ENCODE peak calls at places on chromosomes 1 and 21, in five cellular contexts. F is CD4-positive, CD25-positive, alpha-beta regulatory T cell; I is endothelial cell of umbilical vein; B is breast epithelium; L is Peyer's patch. R is an unnamed sample.

GRCh38 chr1:159922499-159923202 is 2.7 kb downstream of the TAGLN2 start:
- DNase-seq in I (no peak), B (no peak), F (no peak), L (peak), R (peak)

GRCh38 chr1:4585705-4586104 is 68.7 kb upstream of the AJAP1 start:
- DNase-seq in B (no peak), F (no peak), I (no peak), L (no peak), R (no peak)

GRCh38 chr1:3871451-3871805 is 14.2 kb downstream of the DFFB start:
- DNase-seq in L (no peak), B (no peak), F (no peak), I (no peak), R (no peak)

GRCh38 chr1:42743302-42744029 is 3.4 kb upstream of the CLDN19 start:
- DNase-seq in B (peak), F (no peak), I (no peak), L (no peak), R (no peak)

GRCh38 chr1:22848374-22848773 is 124.3 kb downstream of the LACTBL1 start:
- DNase-seq in L (no peak), F (no peak), B (no peak), I (no peak), R (no peak)

GRCh38 chr1:205583461-205584130 is 48.2 kb downstream of the ELK4 start:
- DNase-seq in F (no peak), I (no peak), L (no peak), B (no peak), R (no peak)

GRCh38 chr1:233647083-233647482 is 33.2 kb downstream of the KCNK1 start:
- DNase-seq in I (no peak), F (no peak), L (no peak), B (no peak), R (no peak)

GRCh38 chr1:229221106-229222019 is 49.5 kb upstream of the RAB4A start:
- DNase-seq in L (no peak), B (peak), F (no peak), I (no peak), R (peak)

GRCh38 chr1:201769966-201770365 is 59.0 kb upstream of the IPO9 start:
- DNase-seq in B (no peak), F (no peak), I (peak), L (no peak), R (no peak)

GRCh38 chr1:182955596-182956588 is 2.9 kb upstream of the SHCBP1L start:
- DNase-seq in I (no peak), F (no peak), B (no peak), L (no peak), R (no peak)

GRCh38 chr1:202010042-202011015 is at the start of gene ELF3:
- DNase-seq in B (peak), I (no peak), F (no peak), L (no peak), R (peak)

GRCh38 chr1:8154621-8155052 is 128.5 kb upstream of the ERRFI1 start:
- DNase-seq in I (no peak), F (no peak), L (no peak), B (peak), R (peak)

GRCh38 chr1:87706198-87706597 is 377.5 kb downstream of the LMO4 start:
- DNase-seq in I (no peak), L (no peak), F (no peak), B (no peak), R (no peak)

GRCh38 chr1:214505134-214505533 is 46.3 kb downstream of the PTPN14 start:
- DNase-seq in L (no peak), F (no peak), B (no peak), I (no peak), R (no peak)

GRCh38 chr1:149844650-149845255 is 54.6 kb upstream of the BOLA1 start:
- DNase-seq in I (no peak), L (no peak), B (no peak), F (no peak), R (peak)

GRCh38 chr1:10730985-10731384 is 65.5 kb downstream of the CASZ1 start:
- DNase-seq in B (no peak), I (peak), F (no peak), L (no peak), R (no peak)

GRCh38 chr1:58884706-58885661 is 101.1 kb upstream of the JUN start:
- DNase-seq in I (peak), B (no peak), F (no peak), L (no peak), R (peak)

GRCh38 chr1:226565476-226565875 is 16.9 kb downstream of the STUM start:
- DNase-seq in B (no peak), I (no peak), F (no peak), L (no peak), R (no peak)

GRCh38 chr1:112708002-112708448 is 1.1 kb upstream of the RHOC start:
- DNase-seq in I (no peak), B (no peak), F (no peak), L (no peak), R (no peak)

GRCh38 chr1:155092131-155092530 is 13.5 kb downstream of the EFNA3 start:
- DNase-seq in I (no peak), L (no peak), F (no peak), B (no peak), R (no peak)

GRCh38 chr1:67700692-67701410 is 15.8 kb downstream of the GADD45A start:
- DNase-seq in F (no peak), L (no peak), I (peak), B (no peak), R (no peak)

GRCh38 chr21:14833221-14833620 is 231.6 kb downstream of the NRIP1 start:
- DNase-seq in I (no peak), F (no peak), B (no peak), L (no peak), R (no peak)

GRCh38 chr1:205495237-205495823 is 9.1 kb upstream of the CDK18 start:
- DNase-seq in F (no peak), I (no peak), B (no peak), L (no peak), R (no peak)

GRCh38 chr1:70509996-70510876 is 99.2 kb downstream of the CTH start:
- DNase-seq in I (peak), F (peak), L (no peak), B (no peak), R (no peak)

GRCh38 chr1:178275083-178275482 is 181.2 kb downstream of the RASAL2 start:
- DNase-seq in F (no peak), I (peak), B (no peak), L (no peak), R (no peak)

GRCh38 chr1:202628646-202629215 is 81.5 kb downstream of the SYT2 start:
- DNase-seq in I (no peak), B (no peak), L (no peak), F (no peak), R (no peak)

GRCh38 chr1:28718601-28719331 is 18.0 kb upstream of the YTHDF2 start:
- DNase-seq in I (peak), L (no peak), F (no peak), B (no peak), R (no peak)

GRCh38 chr1:83918688-83919285 is 80.1 kb downstream of the TTLL7 start:
- DNase-seq in L (no peak), F (no peak), I (no peak), B (no peak), R (no peak)

GRCh38 chr1:11571906-11572616 is 82.2 kb downstream of the FBXO2 start:
- DNase-seq in B (no peak), F (no peak), I (no peak), L (no peak), R (no peak)

GRCh38 chr1:97144527-97144926 is 422.9 kb downstream of the PTBP2 start:
- DNase-seq in I (peak), B (no peak), F (no peak), L (no peak), R (no peak)

GRCh38 chr1:70718086-70718630 is 307.1 kb downstream of the CTH start:
- DNase-seq in F (no peak), L (no peak), B (no peak), I (no peak), R (no peak)

GRCh38 chr1:26171084-26172072 is at the start of gene ZNF593OS:
- DNase-seq in F (no peak), L (no peak), I (no peak), B (no peak), R (peak)

GRCh38 chr1:75134939-75135828 is 996 bp downstream of the LHX8 start:
- DNase-seq in I (peak), L (no peak), F (no peak), B (no peak), R (peak)

GRCh38 chr1:245715291-245715701 is 560.5 kb downstream of the KIF26B start:
- DNase-seq in I (no peak), B (no peak), L (no peak), F (no peak), R (no peak)

GRCh38 chr1:53860967-53861411 is 22.9 kb upstream of the NDC1 start:
- DNase-seq in B (no peak), F (peak), L (no peak), I (peak), R (no peak)

GRCh38 chr1:205930698-205931330 is 12.4 kb downstream of the SLC26A9 start:
- DNase-seq in B (no peak), I (no peak), L (no peak), F (no peak), R (no peak)

GRCh38 chr1:92323473-92324453 is 24.9 kb downstream of the RPAP2 start:
- DNase-seq in L (no peak), F (no peak), B (no peak), I (no peak), R (no peak)
- H3K27ac ChIP-seq in L (peak), F (peak), B (no peak), I (no peak), R (no peak)

GRCh38 chr21:42653492-42654061 is at the start of gene PDE9A:
- DNase-seq in L (no peak), F (peak), B (no peak), I (no peak), R (peak)

GRCh38 chr21:42654179-42654912 is 925 bp downstream of the PDE9A start:
- DNase-seq in B (no peak), F (peak), L (no peak), I (no peak), R (no peak)

GRCh38 chr21:42650441-42651421 is 2.7 kb upstream of the PDE9A start:
- DNase-seq in L (no peak), I (no peak), F (no peak), B (no peak), R (no peak)

GRCh38 chr21:42651515-42652401 is 1.7 kb upstream of the PDE9A start:
- DNase-seq in F (no peak), B (no peak), L (no peak), I (no peak), R (no peak)

DNA sequence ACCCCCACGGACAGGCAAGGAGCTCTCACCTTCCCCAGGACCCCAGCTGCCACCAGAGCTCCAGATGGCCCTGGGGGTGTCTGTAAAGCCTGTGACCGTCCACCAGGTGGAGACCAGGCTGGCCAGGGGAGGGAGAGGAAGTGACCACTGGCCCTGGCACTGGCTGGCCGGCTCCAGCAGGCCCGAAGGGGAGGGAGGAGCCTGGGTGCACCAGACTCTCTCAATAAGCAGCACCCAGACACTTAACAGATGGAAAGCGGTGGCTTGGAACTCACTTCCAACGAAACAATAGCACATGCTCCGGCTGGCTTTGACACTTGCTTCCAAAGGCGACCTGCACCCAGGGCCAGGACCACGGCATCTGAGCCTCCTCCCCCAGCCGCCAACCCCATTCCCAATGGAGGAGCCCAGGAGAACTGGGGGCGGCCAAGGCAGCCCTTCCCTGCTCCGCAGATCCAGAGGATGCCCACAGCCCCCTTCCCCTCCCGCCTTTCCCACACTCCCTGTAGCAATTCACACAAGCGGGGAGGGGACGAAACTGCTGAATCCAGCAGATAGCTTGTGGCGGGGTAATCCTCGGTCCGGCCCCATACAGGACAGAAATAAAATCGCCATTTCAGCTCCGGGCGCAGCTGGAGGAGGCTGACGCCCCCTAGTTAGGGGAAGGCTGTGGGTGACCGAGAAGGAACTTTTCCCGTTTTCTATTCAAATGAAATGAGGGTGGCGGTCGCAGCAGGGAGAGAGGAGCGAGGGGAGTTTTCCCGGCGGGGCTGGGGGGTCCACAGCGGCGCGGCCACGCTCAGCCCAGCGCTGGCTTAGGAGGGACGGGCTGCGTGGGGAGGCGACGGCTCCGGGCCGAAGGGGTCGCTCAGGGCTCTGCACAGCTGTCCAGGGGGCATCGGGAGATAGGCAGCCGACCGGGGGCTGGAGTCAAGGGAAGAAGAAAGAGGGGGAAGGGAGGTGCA is 612 bp upstream of the PDE9A start:
- DNase-seq in B (peak), L (no peak), F (no peak), I (peak), R (peak)
- H3K4me3 ChIP-seq in B (peak), L (peak), F (no peak), I (no peak), R (no peak)

GRCh38 chr1:2300004-2300771 is 72.1 kb downstream of the SKI start:
- DNase-seq in B (no peak), L (peak), I (no peak), F (peak), R (no peak)

GRCh38 chr1:2300851-2301606 is 72.9 kb downstream of the SKI start:
- DNase-seq in L (peak), I (peak), F (peak), B (peak), R (no peak)

GRCh38 chr1:2302292-2302925 is 74.3 kb downstream of the SKI start:
- DNase-seq in F (no peak), I (no peak), L (no peak), B (no peak), R (no peak)

GRCh38 chr1:2303016-2303775 is 75.1 kb downstream of the SKI start:
- DNase-seq in I (no peak), L (no peak), F (no peak), B (no peak), R (no peak)

GRCh38 chr1:2301607-2302291 is 73.6 kb downstream of the SKI start:
- DNase-seq in L (no peak), B (no peak), I (no peak), F (no peak), R (no peak)
- H3K27ac ChIP-seq in L (peak), B (peak), I (peak), F (peak), R (no peak)

GRCh38 chr1:34779962-34780361 is 1.1 kb upstream of the GJB3 start:
- DNase-seq in F (no peak), B (no peak), L (no peak), I (no peak), R (no peak)

GRCh38 chr1:34781844-34782391 is 904 bp downstream of the GJB3 start:
- DNase-seq in I (no peak), F (no peak), B (no peak), L (no peak), R (no peak)

GRCh38 chr1:34780528-34780927 is 486 bp upstream of the GJB3 start:
- DNase-seq in I (no peak), B (no peak), L (no peak), F (no peak), R (no peak)

GRCh38 chr1:34779526-34779925 is 1.5 kb upstream of the GJB3 start:
- DNase-seq in L (no peak), F (no peak), B (no peak), I (no peak), R (no peak)

GRCh38 chr1:34781071-34781843 is at the start of gene GJB3:
- DNase-seq in F (no peak), B (no peak), I (no peak), L (no peak), R (peak)
- H3K4me3 ChIP-seq in F (no peak), B (peak), I (no peak), L (peak), R (peak)

DNA sequence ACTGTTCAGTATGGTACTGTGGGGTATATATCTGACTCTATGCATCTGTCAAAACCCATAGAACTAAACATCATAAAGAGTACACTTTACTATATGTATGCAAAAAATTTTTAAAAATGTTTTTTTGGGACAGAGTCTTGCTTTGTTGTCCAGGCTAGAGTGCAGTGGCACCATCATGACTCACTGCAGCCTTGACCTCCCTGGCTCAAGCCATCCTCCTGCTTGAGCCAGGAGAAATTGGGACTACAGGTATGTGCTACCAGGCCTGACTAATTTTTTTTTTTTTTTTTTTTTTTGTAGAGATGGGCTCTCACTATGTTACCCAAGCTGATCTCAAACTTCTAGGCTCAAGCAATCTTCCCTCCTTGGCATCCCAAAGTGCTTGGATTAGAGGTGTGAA is 11.5 kb downstream of the TRIT1 start:
- DNase-seq in L (no peak), F (no peak), B (no peak), I (no peak), R (no peak)
- H3K27ac ChIP-seq in L (no peak), F (no peak), B (no peak), I (no peak), R (no peak)

GRCh38 chr1:9626201-9626608 is 25.3 kb upstream of the PIK3CD start:
- DNase-seq in F (no peak), B (no peak), I (no peak), L (peak), R (no peak)
- H3K4me3 ChIP-seq in F (peak), B (no peak), I (no peak), L (peak), R (no peak)

GRCh38 chr1:37184789-37185188 is 150.5 kb upstream of the GRIK3 start:
- DNase-seq in I (no peak), L (no peak), B (no peak), F (no peak), R (no peak)

GRCh38 chr1:37189111-37189510 is 154.8 kb upstream of the GRIK3 start:
- DNase-seq in L (no peak), B (no peak), F (no peak), I (no peak), R (no peak)

GRCh38 chr1:37186246-37186756 is 152.0 kb upstream of the GRIK3 start:
- DNase-seq in B (no peak), L (no peak), F (no peak), I (no peak), R (peak)
- H3K27ac ChIP-seq in B (no peak), L (no peak), F (no peak), I (no peak), R (no peak)

GRCh38 chr1:81237531-81238528 is 562.9 kb upstream of the ADGRL2 start:
- DNase-seq in B (no peak), L (no peak), F (no peak), I (peak), R (no peak)
- H3K4me3 ChIP-seq in B (no peak), L (no peak), F (no peak), I (peak), R (peak)

DNA sequence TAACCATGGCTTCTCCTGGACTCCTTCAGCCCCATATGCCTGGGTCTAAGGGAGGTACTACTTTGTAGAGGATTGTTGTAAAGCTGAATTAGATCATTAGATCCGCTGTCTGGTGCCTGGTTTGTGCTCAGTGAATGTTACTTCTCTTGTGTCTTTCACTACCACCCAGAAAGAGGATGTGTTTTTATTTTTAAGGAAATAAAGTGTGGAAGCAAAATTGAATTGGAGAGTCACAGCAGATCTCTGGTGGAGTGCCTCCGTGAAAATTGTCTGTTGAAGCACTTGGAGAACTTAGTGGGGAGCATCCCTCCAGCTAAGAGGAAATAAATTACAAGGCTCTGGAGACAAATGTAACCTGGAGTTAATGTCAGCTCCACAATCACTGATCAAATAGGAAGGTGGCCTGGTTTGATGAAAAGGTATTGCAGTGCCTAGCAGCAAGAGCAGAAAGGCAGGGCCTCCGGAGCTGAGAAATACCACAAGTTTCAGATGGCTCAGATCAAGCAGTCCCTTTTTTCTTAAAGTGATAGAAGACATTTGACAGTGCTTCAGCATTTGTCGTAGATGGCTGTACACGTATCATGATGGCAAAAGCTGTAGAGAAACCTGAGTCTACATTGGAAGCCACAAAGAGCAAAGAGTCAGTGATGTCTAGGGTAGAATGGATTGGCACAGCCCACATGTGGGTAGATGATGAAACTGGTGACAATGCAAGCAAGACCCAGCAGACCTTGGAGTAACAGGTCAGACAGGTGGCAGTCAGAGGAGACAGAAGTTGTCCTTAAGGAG is 101.5 kb upstream of the ARTN start:
- DNase-seq in B (no peak), F (peak), I (no peak), L (no peak), R (no peak)
- H3K27ac ChIP-seq in B (no peak), F (peak), I (no peak), L (no peak), R (no peak)

R was measured in pancreas.